ENCODE peak calls at places on chromosomes 12 and 14, in five cellular contexts. One of them, this sample, is unnamed.

GRCh38 chr14:35122696-35123387 is 490 bp downstream of the PRORP start:
- DNase-seq in PC-3: peak; percentile 41
- DNase-seq in OCI-LY7: peak; percentile 34
- DNase-seq in MM.1S: peak; percentile 11
- DNase-seq in HCT116: no peak
- DNase-seq in this sample: peak; percentile 62

GRCh38 chr12:27333311-27334009 is 824 bp downstream of the BMAL2 start:
- DNase-seq in PC-3: peak; percentile 46
- DNase-seq in OCI-LY7: no peak
- DNase-seq in HCT116: no peak
- DNase-seq in MM.1S: peak; percentile 64
- DNase-seq in this sample: peak; percentile 58

GRCh38 chr12:85951823-85952222 is 77.7 kb downstream of the NTS start:
- DNase-seq in PC-3: peak; percentile 49
- DNase-seq in HCT116: peak; percentile 19
- DNase-seq in OCI-LY7: no peak
- DNase-seq in MM.1S: peak; percentile 17
- DNase-seq in this sample: peak; percentile 7

GRCh38 chr12:108907861-108908302 is 28.0 kb downstream of the DAO start:
- DNase-seq in PC-3: peak; percentile 55
- DNase-seq in MM.1S: no peak
- DNase-seq in HCT116: no peak
- DNase-seq in OCI-LY7: no peak
- DNase-seq in this sample: no peak

GRCh38 chr14:66398437-66398836 is 87.7 kb upstream of the CCDC196 start:
- DNase-seq in OCI-LY7: no peak
- DNase-seq in PC-3: no peak
- DNase-seq in HCT116: no peak
- DNase-seq in MM.1S: no peak
- DNase-seq in this sample: no peak

GRCh38 chr12:92144045-92144630 is 1.5 kb downstream of the BTG1 start:
- DNase-seq in OCI-LY7: peak; percentile 88
- DNase-seq in PC-3: peak; percentile 77
- DNase-seq in HCT116: peak; percentile 66
- DNase-seq in MM.1S: peak; percentile 86
- DNase-seq in this sample: peak; percentile 86

GRCh38 chr12:30200864-30201263 is 417.1 kb upstream of the TMTC1 start:
- DNase-seq in OCI-LY7: no peak
- DNase-seq in HCT116: no peak
- DNase-seq in MM.1S: no peak
- DNase-seq in PC-3: no peak
- DNase-seq in this sample: no peak

GRCh38 chr12:127214196-127214595 is 1052.8 kb upstream of the TMEM132C start:
- DNase-seq in HCT116: no peak
- DNase-seq in PC-3: no peak
- DNase-seq in OCI-LY7: no peak
- DNase-seq in MM.1S: no peak
- DNase-seq in this sample: no peak

GRCh38 chr12:54603173-54603814 is 14.8 kb upstream of the PPP1R1A start:
- DNase-seq in PC-3: peak; percentile 78
- DNase-seq in MM.1S: peak; percentile 86
- DNase-seq in HCT116: peak; percentile 71
- DNase-seq in OCI-LY7: peak; percentile 80
- DNase-seq in this sample: peak; percentile 73

GRCh38 chr14:94559638-94560290 is 1.5 kb upstream of the SERPINA4 start:
- DNase-seq in PC-3: no peak
- DNase-seq in MM.1S: no peak
- DNase-seq in OCI-LY7: no peak
- DNase-seq in HCT116: no peak
- DNase-seq in this sample: no peak

GRCh38 chr14:22255042-22255441 is 334.0 kb downstream of the DAD1 start:
- DNase-seq in MM.1S: no peak
- DNase-seq in OCI-LY7: no peak
- DNase-seq in HCT116: no peak
- DNase-seq in PC-3: peak; percentile 25
- DNase-seq in this sample: no peak

GRCh38 chr14:104687601-104688504 is 1.6 kb upstream of the INF2 start:
- DNase-seq in OCI-LY7: no peak
- DNase-seq in PC-3: peak; percentile 92
- DNase-seq in HCT116: peak; percentile 62
- DNase-seq in MM.1S: no peak
- DNase-seq in this sample: peak; percentile 91

GRCh38 chr14:94048676-94049624 is 22.8 kb downstream of the OTUB2 start:
- DNase-seq in PC-3: no peak
- DNase-seq in HCT116: no peak
- DNase-seq in MM.1S: no peak
- DNase-seq in OCI-LY7: no peak
- DNase-seq in this sample: no peak

GRCh38 chr12:12726543-12727093 is 9.4 kb downstream of the CDKN1B start:
- DNase-seq in MM.1S: peak; percentile 45
- DNase-seq in PC-3: peak; percentile 57
- DNase-seq in HCT116: no peak
- DNase-seq in OCI-LY7: peak; percentile 29
- DNase-seq in this sample: no peak

GRCh38 chr14:50247245-50247644 is 15.9 kb upstream of the SOS2 start:
- DNase-seq in PC-3: no peak
- DNase-seq in HCT116: no peak
- DNase-seq in OCI-LY7: no peak
- DNase-seq in MM.1S: no peak
- DNase-seq in this sample: no peak

GRCh38 chr12:14860490-14860889 is 17.2 kb upstream of the ART4 start:
- DNase-seq in HCT116: no peak
- DNase-seq in PC-3: no peak
- DNase-seq in OCI-LY7: no peak
- DNase-seq in MM.1S: no peak
- DNase-seq in this sample: no peak

GRCh38 chr12:55712700-55713415 is 3.0 kb upstream of the BLOC1S1 start:
- DNase-seq in MM.1S: no peak
- DNase-seq in PC-3: no peak
- DNase-seq in HCT116: no peak
- DNase-seq in OCI-LY7: no peak
- DNase-seq in this sample: no peak

GRCh38 chr14:100304825-100305445 is 1.3 kb downstream of the SLC25A29 start:
- DNase-seq in MM.1S: no peak
- DNase-seq in OCI-LY7: no peak
- DNase-seq in HCT116: no peak
- DNase-seq in PC-3: peak; percentile 48
- DNase-seq in this sample: peak; percentile 64
- H2AFZ ChIP-seq in MM.1S: no peak overlapping the region
- H2AFZ ChIP-seq in OCI-LY7: peak overlapping the region; percentile 84
- H2AFZ ChIP-seq in HCT116: no peak overlapping the region
- H2AFZ ChIP-seq in PC-3: peak overlapping the region; percentile 97
- H2AFZ ChIP-seq in this sample: peak overlapping the region; percentile 83

DNA sequence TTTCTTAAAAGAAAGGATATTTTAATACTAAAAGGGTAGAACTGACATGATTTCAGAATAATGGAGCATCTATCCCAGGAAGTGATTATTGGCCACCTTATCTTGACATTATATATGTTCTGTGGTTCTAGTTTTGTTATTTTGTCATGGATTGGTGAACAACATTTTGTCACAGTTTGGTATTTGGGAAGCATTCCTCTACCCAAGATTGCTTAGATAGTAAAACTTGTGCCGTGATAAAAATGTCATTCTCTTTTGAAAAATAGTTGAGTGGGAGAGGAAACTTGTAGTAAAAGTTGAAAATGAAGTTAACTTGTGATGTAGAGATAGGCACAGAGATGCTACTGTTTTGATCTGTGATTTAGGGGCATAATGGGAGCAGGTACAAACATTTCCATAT is 65.7 kb downstream of the TMX1 start:
- DNase-seq in PC-3: no peak
- DNase-seq in MM.1S: no peak
- DNase-seq in OCI-LY7: no peak
- DNase-seq in HCT116: no peak
- DNase-seq in this sample: no peak
- H3K27ac ChIP-seq in PC-3: peak overlapping the region; percentile 42
- H3K27ac ChIP-seq in MM.1S: no peak overlapping the region
- H3K27ac ChIP-seq in OCI-LY7: no peak overlapping the region
- H3K27ac ChIP-seq in HCT116: no peak overlapping the region
- H3K27ac ChIP-seq in this sample: peak overlapping the region; percentile 20

GRCh38 chr14:98462908-98463307 is 809.1 kb downstream of the BCL11B start:
- DNase-seq in MM.1S: no peak
- DNase-seq in PC-3: no peak
- DNase-seq in HCT116: no peak
- DNase-seq in OCI-LY7: no peak
- DNase-seq in this sample: no peak

DNA sequence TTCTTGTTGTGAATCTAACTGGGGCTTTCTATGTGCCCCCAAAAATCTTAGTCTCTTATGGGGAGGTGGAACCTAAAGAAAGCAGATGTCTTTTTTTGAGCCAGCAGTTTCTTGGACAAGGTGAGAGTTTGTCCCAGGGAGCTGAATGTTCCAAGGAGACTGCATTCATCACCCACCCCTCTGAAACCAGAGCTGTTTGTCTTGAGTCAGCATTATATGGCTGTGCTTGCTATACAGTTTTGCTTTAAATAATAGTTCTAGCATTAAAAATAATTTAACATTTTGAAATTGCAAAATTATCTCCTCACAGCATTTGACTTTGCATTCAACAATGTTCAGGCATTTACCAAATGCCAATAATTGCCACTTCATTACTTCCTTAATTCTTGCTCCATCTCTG is 813.3 kb downstream of the BCL11B start:
- DNase-seq in OCI-LY7: no peak
- DNase-seq in MM.1S: no peak
- DNase-seq in PC-3: no peak
- DNase-seq in HCT116: no peak
- DNase-seq in this sample: no peak
- H3K9me2 ChIP-seq in OCI-LY7: no peaks in the 10 kb centered on the region
- H3K9me2 ChIP-seq in MM.1S: no peaks in the 10 kb centered on the region
- H3K9me2 ChIP-seq in PC-3: no peaks in the 10 kb centered on the region
- H3K9me2 ChIP-seq in HCT116: no peaks in the 10 kb centered on the region
- H3K9me2 ChIP-seq in this sample: no peaks in the 10 kb centered on the region

GRCh38 chr14:29274890-29275651 is 508.5 kb downstream of the FOXG1 start:
- DNase-seq in PC-3: peak; percentile 24
- DNase-seq in HCT116: no peak
- DNase-seq in OCI-LY7: no peak
- DNase-seq in MM.1S: no peak
- DNase-seq in this sample: no peak
- H2AFZ ChIP-seq in PC-3: peak overlapping the region; percentile 11
- H2AFZ ChIP-seq in HCT116: no peak overlapping the region
- H2AFZ ChIP-seq in OCI-LY7: no peak overlapping the region
- H2AFZ ChIP-seq in MM.1S: no peak overlapping the region
- H2AFZ ChIP-seq in this sample: no peak overlapping the region